ENCODE peak calls at places on chromosome 14, in seven cellular contexts. G is fibroblast of the aortic adventitia, V is lung, H is AG09309, M is RWPE2, U is WTC11, Y is ovary. I is an unnamed sample.
A peak's percentile ranks its signal among the peaks of the same experiment; 100 is the strongest.

GRCh38 chr14:24367506-24368214 is at the start of gene NFATC4:
- DNase-seq in G (peak; percentile 99), V (peak; percentile 76), H (peak; percentile 93), M (no peak), U (peak; percentile 83), Y (peak; percentile 93), I (peak; percentile 75)

GRCh38 chr14:95527392-95528002 is 7.4 kb upstream of the GLRX5 start:
- DNase-seq in G (peak; percentile 92), V (no peak), H (peak; percentile 71), M (no peak), U (no peak), Y (peak; percentile 70), I (no peak)

GRCh38 chr14:58717211-58717610 is 79.4 kb downstream of the DACT1 start:
- DNase-seq in G (no peak), V (no peak), H (no peak), M (no peak), U (no peak), Y (no peak), I (no peak)

GRCh38 chr14:77301103-77301502 is 19.6 kb downstream of the POMT2 start:
- DNase-seq in G (peak; percentile 88), V (peak; percentile 57), H (peak; percentile 46), M (no peak), U (peak; percentile 90), Y (peak; percentile 79), I (peak; percentile 68)

GRCh38 chr14:69349091-69349777 is 48.9 kb downstream of the ERH start:
- DNase-seq in G (no peak), V (no peak), H (no peak), M (no peak), U (no peak), Y (no peak), I (no peak)

GRCh38 chr14:28677381-28677780 is 89.2 kb upstream of the FOXG1 start:
- DNase-seq in G (no peak), V (no peak), H (no peak), M (no peak), U (no peak), Y (no peak), I (no peak)

GRCh38 chr14:74571901-74572828 is 39.9 kb downstream of the LTBP2 start:
- DNase-seq in G (peak; percentile 99), V (no peak), H (peak; percentile 100), M (peak; percentile 86), U (no peak), Y (no peak), I (no peak)

GRCh38 chr14:22556021-22556989 is 32.7 kb downstream of the DAD1 start:
- DNase-seq in G (no peak), V (peak; percentile 62), H (no peak), M (peak; percentile 95), U (no peak), Y (peak; percentile 23), I (no peak)

GRCh38 chr14:66104486-66104885 is 381.7 kb upstream of the CCDC196 start:
- DNase-seq in G (no peak), V (no peak), H (no peak), M (no peak), U (peak; percentile 38), Y (no peak), I (no peak)

GRCh38 chr14:27559848-27560247 is 962.0 kb upstream of the NOVA1 start:
- DNase-seq in G (no peak), V (no peak), H (no peak), M (no peak), U (no peak), Y (no peak), I (no peak)

GRCh38 chr14:36859119-36859518 is 197.5 kb downstream of the PAX9 start:
- DNase-seq in G (no peak), V (no peak), H (no peak), M (no peak), U (no peak), Y (no peak), I (no peak)

GRCh38 chr14:102509744-102510615 is at the start of gene ANKRD9:
- DNase-seq in G (peak; percentile 89), V (peak; percentile 93), H (peak; percentile 54), M (peak; percentile 96), U (peak; percentile 96), Y (peak; percentile 96), I (peak; percentile 97)

GRCh38 chr14:100213587-100213955 is 25.4 kb upstream of the YY1 start:
- DNase-seq in G (no peak), V (no peak), H (no peak), M (no peak), U (no peak), Y (no peak), I (no peak)

GRCh38 chr14:100213956-100214767 is 24.8 kb upstream of the YY1 start:
- DNase-seq in G (peak; percentile 27), V (peak; percentile 91), H (no peak), M (peak; percentile 94), U (peak; percentile 93), Y (peak; percentile 89), I (peak; percentile 93)

GRCh38 chr14:100211893-100212292 is 27.1 kb upstream of the YY1 start:
- DNase-seq in G (no peak), V (no peak), H (no peak), M (no peak), U (no peak), Y (no peak), I (no peak)

GRCh38 chr14:100211366-100211765 is 27.6 kb upstream of the YY1 start:
- DNase-seq in G (no peak), V (no peak), H (no peak), M (peak; percentile 65), U (no peak), Y (no peak), I (no peak)

DNA sequence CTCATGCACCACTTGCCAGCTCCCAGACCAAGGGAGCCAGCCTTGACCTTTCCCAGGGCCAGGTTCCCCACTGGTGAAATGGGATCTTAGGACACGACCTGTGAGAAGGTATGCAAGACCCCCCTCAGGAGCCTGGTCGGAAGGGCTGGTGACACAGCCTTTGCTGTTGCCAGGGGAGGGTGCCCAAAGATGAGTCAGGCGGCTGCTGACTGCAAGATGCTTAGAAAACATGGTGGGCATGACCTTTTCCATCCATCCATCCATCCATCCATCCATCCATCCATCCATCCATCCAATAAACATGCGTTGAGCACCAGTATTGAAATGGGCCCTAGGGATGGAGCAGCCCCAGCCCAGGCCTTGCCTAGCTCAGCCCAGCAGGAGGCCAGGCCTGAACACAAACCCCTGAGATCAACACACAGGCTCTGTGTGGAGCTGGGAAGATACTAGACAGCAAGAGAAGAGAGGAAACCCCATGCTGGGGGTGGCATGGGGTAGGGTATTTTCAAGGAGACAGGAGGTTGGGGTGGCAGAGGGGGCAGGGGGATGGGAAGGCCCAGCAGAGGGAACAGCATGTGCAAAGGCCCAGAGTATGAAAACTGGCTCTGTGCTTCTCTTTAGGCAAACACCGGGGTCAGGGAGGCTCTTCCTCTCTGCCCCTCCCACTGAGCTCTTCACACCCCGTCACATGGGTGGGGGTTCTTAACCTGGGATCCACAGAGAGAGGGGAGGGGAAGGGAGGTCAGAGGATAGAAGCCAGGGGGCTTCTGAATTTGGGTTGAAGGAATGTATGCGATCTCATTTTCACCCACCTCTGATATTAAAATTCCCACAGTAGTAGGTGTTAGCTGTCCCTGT is 26.2 kb upstream of the YY1 start:
- DNase-seq in G (no peak), V (no peak), H (no peak), M (no peak), U (no peak), Y (no peak), I (no peak)
- TF ChIP-seq CTCF in G (no peak), V (no peak), H (no peak), M (no peak), U (no peak), Y (no peak), I (no peak)

DNA sequence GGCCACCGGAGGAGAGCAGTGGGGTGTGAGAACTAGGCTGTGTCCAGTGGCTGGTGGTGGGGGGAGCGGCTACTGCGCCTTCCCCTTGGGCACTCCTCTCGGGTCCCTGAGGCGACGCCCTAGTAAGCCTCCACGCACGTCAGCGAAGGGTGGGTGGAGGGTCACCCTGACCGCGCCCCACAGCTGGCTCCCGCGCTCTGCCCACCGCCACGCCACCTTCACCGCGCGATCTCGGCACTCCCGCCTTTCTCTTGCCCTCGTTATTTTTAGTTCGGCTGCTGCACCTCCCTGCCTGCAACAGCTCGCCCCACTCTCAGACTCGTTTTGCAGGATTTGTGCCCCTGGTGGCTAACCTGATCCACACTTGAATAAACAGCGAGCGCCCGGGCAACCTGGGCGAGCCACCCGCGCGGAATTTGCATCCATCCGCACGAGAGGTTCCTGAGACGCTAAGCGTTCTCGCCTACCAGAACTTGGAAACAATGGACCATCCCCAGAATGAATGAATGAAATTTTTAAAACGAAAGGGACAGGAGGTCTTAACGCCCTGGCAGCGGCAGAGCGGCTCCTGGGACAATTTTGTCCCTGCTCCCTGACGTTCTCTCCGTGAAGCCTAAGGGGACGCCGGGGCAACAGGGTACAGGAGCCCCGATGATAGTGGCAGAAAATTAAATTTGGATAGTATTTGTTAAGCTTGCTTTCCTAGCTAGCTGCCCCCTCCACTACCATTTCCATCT is 7.0 kb upstream of the BMP4 start:
- DNase-seq in G (peak; percentile 37), V (peak; percentile 73), H (no peak), M (peak; percentile 72), U (peak; percentile 55), Y (peak; percentile 46), I (peak; percentile 39)
- TF ChIP-seq CTCF in G (peak; percentile 48), V (no peak), H (peak; percentile 55), M (peak; percentile 56), U (no peak), Y (no peak), I (peak; percentile 67)

GRCh38 chr14:83071888-83072501 is 1538.3 kb upstream of the SEL1L start:
- DNase-seq in G (no peak), V (no peak), H (no peak), M (no peak), U (no peak), Y (no peak), I (no peak)
- TF ChIP-seq CTCF in G (no peak), V (no peak), H (peak; percentile 7), M (peak; percentile 74), U (peak; percentile 25), Y (no peak), I (no peak)

DNA sequence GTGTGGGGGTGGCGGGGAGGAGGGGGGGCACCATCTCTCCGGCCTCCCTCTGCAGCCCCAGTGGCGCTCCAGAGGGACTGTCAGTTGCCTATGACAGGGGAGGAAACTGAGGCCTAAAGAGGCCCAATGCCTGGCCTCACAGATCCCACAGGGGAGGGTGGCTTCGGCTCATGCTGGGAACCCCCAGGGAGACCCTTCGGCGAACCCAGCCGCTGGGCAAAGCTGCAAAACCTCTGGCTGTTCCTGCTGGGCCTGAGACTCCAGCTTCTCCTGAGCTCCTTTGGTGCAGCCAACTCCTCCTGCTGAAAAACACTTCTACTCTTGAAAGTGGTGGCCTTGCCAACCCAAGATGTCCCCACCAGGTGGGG is 170.1 kb upstream of the RTL1 start:
- DNase-seq in G (no peak), V (peak; percentile 4), H (no peak), M (no peak), U (no peak), Y (no peak), I (no peak)
- TF ChIP-seq CTCF in G (no peak), V (no peak), H (no peak), M (no peak), U (no peak), Y (no peak), I (no peak)

DNA sequence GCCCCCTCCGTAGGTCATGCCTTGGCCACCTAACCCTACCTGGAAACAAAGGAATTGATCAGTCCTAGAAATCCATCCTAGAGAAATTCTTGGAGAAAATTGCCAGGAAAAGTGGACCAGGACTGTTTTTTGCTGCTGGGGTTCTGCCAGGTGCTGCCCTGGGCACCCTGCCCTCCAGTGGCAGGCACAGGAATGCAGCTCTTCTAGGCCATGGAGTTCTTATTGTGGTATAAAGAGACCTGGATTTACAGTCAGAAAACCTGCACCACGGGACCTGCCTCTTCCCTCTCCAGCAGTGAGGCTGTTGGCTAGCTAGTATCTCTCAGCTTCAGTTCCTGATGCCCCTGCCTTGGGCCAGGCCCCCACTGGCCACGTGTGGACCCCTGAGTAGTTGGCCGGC is 59.7 kb downstream of the SLC24A4 start:
- DNase-seq in G (no peak), V (no peak), H (no peak), M (no peak), U (no peak), Y (no peak), I (no peak)
- TF ChIP-seq CTCF in G (peak; percentile 27), V (no peak), H (peak; percentile 58), M (peak; percentile 50), U (no peak), Y (no peak), I (peak; percentile 61)

I was measured in left ventricle myocardium inferior.